ENCODE peak calls at places on chromosomes 7 and 10, in eight cellular contexts. M is pancreas; K is lower lobe of right lung; Y is activated naive CD8-positive, alpha-beta T cell treated with anti-CD3 and anti-CD28 coated beads, Interleukin-2, amount 10 ng/mL, durations not matched to agents 7 days and 5 days; X is effector memory CD8-positive, alpha-beta T cell; W is activated B cell treated with CpG ODN at 0.5 μM for 24 hours; T is stimulated activated naive CD8-positive, alpha-beta T cell treated with anti-CD3 and anti-CD28 coated beads, Interleukin-15, Interleukin-2, amounts not matched to agents 100 U/mL and 50 U/mL, for 24 hours; U is left cardiac atrium. B is an unnamed sample.

GRCh38 chr10:683448-684071 is 5.9 kb downstream of the DIP2C start:
- ATAC-seq in T (no peak), U (no peak), X (no peak), Y (no peak), W (no peak), M (peak), K (no peak), B (no peak)

GRCh38 chr7:128389085-128389814 is 20.5 kb downstream of the IMPDH1 start:
- ATAC-seq in M (no peak), U (no peak), W (no peak), X (no peak), T (no peak), Y (no peak), K (no peak), B (no peak)

GRCh38 chr7:7944619-7945282 is 23.8 kb upstream of the GLCCI1 start:
- ATAC-seq in K (peak), X (peak), U (peak), W (peak), Y (peak), T (peak), M (peak), B (peak)

GRCh38 chr10:103551619-103552602 is 58.4 kb downstream of the NEURL1 start:
- ATAC-seq in U (no peak), X (peak), K (peak), M (no peak), Y (no peak), W (no peak), T (no peak), B (no peak)

GRCh38 chr7:157857578-157858075 is 520.8 kb downstream of the DNAJB6 start:
- ATAC-seq in M (no peak), K (no peak), W (no peak), U (no peak), Y (no peak), X (no peak), T (no peak), B (no peak)

GRCh38 chr7:3162286-3162685 is 118.6 kb upstream of the CARD11 start:
- ATAC-seq in U (no peak), W (peak), M (no peak), X (no peak), Y (no peak), K (no peak), T (no peak), B (no peak)

GRCh38 chr10:2166061-2166460 is 428.7 kb upstream of the ADARB2 start:
- ATAC-seq in M (no peak), W (no peak), T (no peak), K (no peak), Y (no peak), U (no peak), X (no peak), B (no peak)

GRCh38 chr7:105218939-105219770 is 169.6 kb downstream of the SRPK2 start:
- ATAC-seq in X (no peak), K (peak), U (no peak), Y (no peak), T (no peak), W (no peak), M (peak), B (no peak)

GRCh38 chr10:12501851-12502525 is 152.6 kb downstream of the CAMK1D start:
- ATAC-seq in Y (no peak), T (no peak), U (peak), W (no peak), X (no peak), K (peak), M (peak), B (no peak)

GRCh38 chr10:7445474-7446135 is 34.8 kb upstream of the SFMBT2 start:
- ATAC-seq in X (no peak), U (no peak), K (no peak), M (no peak), W (peak), Y (no peak), T (no peak), B (peak)

GRCh38 chr10:66218258-66218657 is 707.6 kb upstream of the LRRTM3 start:
- ATAC-seq in U (no peak), K (no peak), T (no peak), M (no peak), Y (no peak), X (no peak), W (no peak), B (no peak)

GRCh38 chr10:113111900-113112853 is 162.1 kb downstream of the TCF7L2 start:
- ATAC-seq in W (no peak), X (no peak), T (no peak), K (peak), Y (no peak), M (peak), U (peak), B (no peak)

GRCh38 chr10:3783721-3784432 is 1.1 kb downstream of the KLF6 start:
- ATAC-seq in M (peak), X (no peak), U (no peak), W (no peak), Y (no peak), T (no peak), K (peak), B (no peak)

GRCh38 chr7:160958-161725 is 31.2 kb upstream of the FAM20C start:
- ATAC-seq in X (no peak), Y (no peak), M (no peak), W (no peak), U (no peak), K (no peak), T (no peak), B (no peak)

GRCh38 chr10:118541718-118542117 is 53.7 kb downstream of the PRLHR start:
- ATAC-seq in Y (no peak), K (no peak), M (no peak), X (no peak), U (no peak), W (no peak), T (no peak), B (no peak)

GRCh38 chr7:80018941-80019808 is 115.5 kb upstream of the GNAI1 start:
- ATAC-seq in Y (peak), M (peak), U (peak), T (peak), W (no peak), K (peak), X (no peak), B (no peak)

GRCh38 chr7:33050425-33051318 is 11.9 kb downstream of the NT5C3A start:
- ATAC-seq in U (peak), X (peak), W (peak), T (no peak), M (peak), Y (peak), K (peak), B (no peak)

B was measured in stimulated activated memory B cell treated with anti-CD40 and anti-IgM and Interleukin-4, amounts not matched to agents 10 μg/mL and 1 μg/mL and 100 μg/mL, for 72 hours.